ENCODE peak calls at places on chromosomes 3 and 15, in ten cellular contexts. One of them, this sample, is unnamed.

GRCh38 chr3:185335799-185336198 is 27.1 kb upstream of the MAP3K13 start:
- DNase-seq in activated naive CD4-positive, alpha-beta T cell treated with Interleukin-2 at 50 U/mL for 16 hours: no peak
- DNase-seq in activated T-cell treated with anti-CD3 and anti-CD28 coated beads, Interleukin-2, amount 50 U/mL, for 4 hours: no peak
- DNase-seq in fibroblast of lung: no peak
- DNase-seq in memory B cell: no peak
- DNase-seq in fibroblast of pulmonary artery: peak
- DNase-seq in left colon: no peak
- DNase-seq in choroid plexus epithelial cell: peak
- DNase-seq in HEK293T: no peak
- DNase-seq in T-cell: no peak
- DNase-seq in this sample: no peak

GRCh38 chr3:66371432-66371831 is 129.4 kb downstream of the LRIG1 start:
- DNase-seq in activated naive CD4-positive, alpha-beta T cell treated with Interleukin-2 at 50 U/mL for 16 hours: no peak
- DNase-seq in activated T-cell treated with anti-CD3 and anti-CD28 coated beads, Interleukin-2, amount 50 U/mL, for 4 hours: no peak
- DNase-seq in fibroblast of lung: no peak
- DNase-seq in memory B cell: no peak
- DNase-seq in fibroblast of pulmonary artery: no peak
- DNase-seq in left colon: no peak
- DNase-seq in choroid plexus epithelial cell: no peak
- DNase-seq in HEK293T: no peak
- DNase-seq in T-cell: no peak
- DNase-seq in this sample: no peak

GRCh38 chr3:2098398-2099027 is at the start of gene CNTN4:
- DNase-seq in activated naive CD4-positive, alpha-beta T cell treated with Interleukin-2 at 50 U/mL for 16 hours: no peak
- DNase-seq in activated T-cell treated with anti-CD3 and anti-CD28 coated beads, Interleukin-2, amount 50 U/mL, for 4 hours: no peak
- DNase-seq in fibroblast of lung: no peak
- DNase-seq in memory B cell: no peak
- DNase-seq in fibroblast of pulmonary artery: no peak
- DNase-seq in left colon: peak
- DNase-seq in choroid plexus epithelial cell: peak
- DNase-seq in HEK293T: peak
- DNase-seq in T-cell: no peak
- DNase-seq in this sample: no peak

GRCh38 chr3:128429275-128429674 is 37.4 kb downstream of the DNAJB8 start:
- DNase-seq in activated naive CD4-positive, alpha-beta T cell treated with Interleukin-2 at 50 U/mL for 16 hours: no peak
- DNase-seq in activated T-cell treated with anti-CD3 and anti-CD28 coated beads, Interleukin-2, amount 50 U/mL, for 4 hours: no peak
- DNase-seq in fibroblast of lung: no peak
- DNase-seq in memory B cell: no peak
- DNase-seq in fibroblast of pulmonary artery: no peak
- DNase-seq in left colon: no peak
- DNase-seq in choroid plexus epithelial cell: no peak
- DNase-seq in HEK293T: no peak
- DNase-seq in T-cell: no peak
- DNase-seq in this sample: no peak

GRCh38 chr15:73389539-73389938 is 20.8 kb upstream of the HCN4 start:
- DNase-seq in activated naive CD4-positive, alpha-beta T cell treated with Interleukin-2 at 50 U/mL for 16 hours: no peak
- DNase-seq in activated T-cell treated with anti-CD3 and anti-CD28 coated beads, Interleukin-2, amount 50 U/mL, for 4 hours: no peak
- DNase-seq in fibroblast of lung: no peak
- DNase-seq in memory B cell: no peak
- DNase-seq in fibroblast of pulmonary artery: no peak
- DNase-seq in left colon: no peak
- DNase-seq in choroid plexus epithelial cell: no peak
- DNase-seq in HEK293T: no peak
- DNase-seq in T-cell: no peak
- DNase-seq in this sample: no peak

GRCh38 chr3:50418845-50419244 is 59.5 kb upstream of the TMEM115 start:
- DNase-seq in activated naive CD4-positive, alpha-beta T cell treated with Interleukin-2 at 50 U/mL for 16 hours: no peak
- DNase-seq in activated T-cell treated with anti-CD3 and anti-CD28 coated beads, Interleukin-2, amount 50 U/mL, for 4 hours: no peak
- DNase-seq in fibroblast of lung: peak
- DNase-seq in memory B cell: no peak
- DNase-seq in fibroblast of pulmonary artery: peak
- DNase-seq in left colon: no peak
- DNase-seq in choroid plexus epithelial cell: peak
- DNase-seq in HEK293T: no peak
- DNase-seq in T-cell: no peak
- DNase-seq in this sample: no peak

GRCh38 chr3:130263708-130264107 is 81.8 kb upstream of the COL6A5 start:
- DNase-seq in activated naive CD4-positive, alpha-beta T cell treated with Interleukin-2 at 50 U/mL for 16 hours: no peak
- DNase-seq in activated T-cell treated with anti-CD3 and anti-CD28 coated beads, Interleukin-2, amount 50 U/mL, for 4 hours: no peak
- DNase-seq in fibroblast of lung: no peak
- DNase-seq in memory B cell: no peak
- DNase-seq in fibroblast of pulmonary artery: no peak
- DNase-seq in left colon: no peak
- DNase-seq in choroid plexus epithelial cell: no peak
- DNase-seq in HEK293T: no peak
- DNase-seq in T-cell: no peak
- DNase-seq in this sample: no peak

GRCh38 chr15:87033056-87033455 is 953.4 kb downstream of the AGBL1 start:
- DNase-seq in activated naive CD4-positive, alpha-beta T cell treated with Interleukin-2 at 50 U/mL for 16 hours: no peak
- DNase-seq in activated T-cell treated with anti-CD3 and anti-CD28 coated beads, Interleukin-2, amount 50 U/mL, for 4 hours: no peak
- DNase-seq in fibroblast of lung: no peak
- DNase-seq in memory B cell: no peak
- DNase-seq in fibroblast of pulmonary artery: peak
- DNase-seq in left colon: no peak
- DNase-seq in choroid plexus epithelial cell: peak
- DNase-seq in HEK293T: no peak
- DNase-seq in T-cell: no peak
- DNase-seq in this sample: peak

GRCh38 chr3:98806583-98806982 is 43.4 kb downstream of the ST3GAL6 start:
- DNase-seq in activated naive CD4-positive, alpha-beta T cell treated with Interleukin-2 at 50 U/mL for 16 hours: no peak
- DNase-seq in activated T-cell treated with anti-CD3 and anti-CD28 coated beads, Interleukin-2, amount 50 U/mL, for 4 hours: no peak
- DNase-seq in fibroblast of lung: no peak
- DNase-seq in memory B cell: no peak
- DNase-seq in fibroblast of pulmonary artery: peak
- DNase-seq in left colon: no peak
- DNase-seq in choroid plexus epithelial cell: no peak
- DNase-seq in HEK293T: no peak
- DNase-seq in T-cell: no peak
- DNase-seq in this sample: no peak

GRCh38 chr15:88487176-88487795 is 19.8 kb downstream of the MRPS11 start:
- DNase-seq in activated naive CD4-positive, alpha-beta T cell treated with Interleukin-2 at 50 U/mL for 16 hours: no peak
- DNase-seq in activated T-cell treated with anti-CD3 and anti-CD28 coated beads, Interleukin-2, amount 50 U/mL, for 4 hours: no peak
- DNase-seq in fibroblast of lung: no peak
- DNase-seq in memory B cell: no peak
- DNase-seq in fibroblast of pulmonary artery: no peak
- DNase-seq in left colon: no peak
- DNase-seq in choroid plexus epithelial cell: no peak
- DNase-seq in HEK293T: no peak
- DNase-seq in T-cell: no peak
- DNase-seq in this sample: no peak

GRCh38 chr3:190326930-190327329 is 4.7 kb upstream of the CLDN1 start:
- DNase-seq in activated naive CD4-positive, alpha-beta T cell treated with Interleukin-2 at 50 U/mL for 16 hours: no peak
- DNase-seq in activated T-cell treated with anti-CD3 and anti-CD28 coated beads, Interleukin-2, amount 50 U/mL, for 4 hours: no peak
- DNase-seq in fibroblast of lung: peak
- DNase-seq in memory B cell: no peak
- DNase-seq in fibroblast of pulmonary artery: peak
- DNase-seq in left colon: no peak
- DNase-seq in choroid plexus epithelial cell: no peak
- DNase-seq in HEK293T: no peak
- DNase-seq in T-cell: no peak
- DNase-seq in this sample: no peak

GRCh38 chr15:66067687-66068086 is 185.9 kb downstream of the MEGF11 start:
- DNase-seq in activated naive CD4-positive, alpha-beta T cell treated with Interleukin-2 at 50 U/mL for 16 hours: no peak
- DNase-seq in activated T-cell treated with anti-CD3 and anti-CD28 coated beads, Interleukin-2, amount 50 U/mL, for 4 hours: no peak
- DNase-seq in fibroblast of lung: no peak
- DNase-seq in memory B cell: no peak
- DNase-seq in fibroblast of pulmonary artery: no peak
- DNase-seq in left colon: no peak
- DNase-seq in choroid plexus epithelial cell: no peak
- DNase-seq in HEK293T: no peak
- DNase-seq in T-cell: no peak
- DNase-seq in this sample: no peak

GRCh38 chr3:127067116-127067910 is 84.4 kb downstream of the PLXNA1 start:
- DNase-seq in activated naive CD4-positive, alpha-beta T cell treated with Interleukin-2 at 50 U/mL for 16 hours: no peak
- DNase-seq in activated T-cell treated with anti-CD3 and anti-CD28 coated beads, Interleukin-2, amount 50 U/mL, for 4 hours: no peak
- DNase-seq in fibroblast of lung: no peak
- DNase-seq in memory B cell: no peak
- DNase-seq in fibroblast of pulmonary artery: no peak
- DNase-seq in left colon: no peak
- DNase-seq in choroid plexus epithelial cell: no peak
- DNase-seq in HEK293T: no peak
- DNase-seq in T-cell: no peak
- DNase-seq in this sample: no peak

GRCh38 chr3:122890077-122890484 is 95.2 kb downstream of the SLC49A4 start:
- DNase-seq in activated naive CD4-positive, alpha-beta T cell treated with Interleukin-2 at 50 U/mL for 16 hours: no peak
- DNase-seq in activated T-cell treated with anti-CD3 and anti-CD28 coated beads, Interleukin-2, amount 50 U/mL, for 4 hours: no peak
- DNase-seq in fibroblast of lung: peak
- DNase-seq in memory B cell: no peak
- DNase-seq in fibroblast of pulmonary artery: peak
- DNase-seq in left colon: peak
- DNase-seq in choroid plexus epithelial cell: peak
- DNase-seq in HEK293T: no peak
- DNase-seq in T-cell: no peak
- DNase-seq in this sample: no peak

GRCh38 chr3:156749244-156749643 is 74.9 kb downstream of the TIPARP start:
- DNase-seq in activated naive CD4-positive, alpha-beta T cell treated with Interleukin-2 at 50 U/mL for 16 hours: no peak
- DNase-seq in activated T-cell treated with anti-CD3 and anti-CD28 coated beads, Interleukin-2, amount 50 U/mL, for 4 hours: no peak
- DNase-seq in fibroblast of lung: peak
- DNase-seq in memory B cell: no peak
- DNase-seq in fibroblast of pulmonary artery: no peak
- DNase-seq in left colon: no peak
- DNase-seq in choroid plexus epithelial cell: peak
- DNase-seq in HEK293T: no peak
- DNase-seq in T-cell: no peak
- DNase-seq in this sample: peak

GRCh38 chr3:15488002-15488401 is 33.5 kb downstream of the COLQ start:
- DNase-seq in activated naive CD4-positive, alpha-beta T cell treated with Interleukin-2 at 50 U/mL for 16 hours: no peak
- DNase-seq in activated T-cell treated with anti-CD3 and anti-CD28 coated beads, Interleukin-2, amount 50 U/mL, for 4 hours: no peak
- DNase-seq in fibroblast of lung: no peak
- DNase-seq in memory B cell: no peak
- DNase-seq in fibroblast of pulmonary artery: no peak
- DNase-seq in left colon: no peak
- DNase-seq in choroid plexus epithelial cell: no peak
- DNase-seq in HEK293T: no peak
- DNase-seq in T-cell: no peak
- DNase-seq in this sample: no peak

GRCh38 chr15:46848704-46849103 is 868.6 kb upstream of the SEMA6D start:
- DNase-seq in activated naive CD4-positive, alpha-beta T cell treated with Interleukin-2 at 50 U/mL for 16 hours: no peak
- DNase-seq in activated T-cell treated with anti-CD3 and anti-CD28 coated beads, Interleukin-2, amount 50 U/mL, for 4 hours: no peak
- DNase-seq in fibroblast of lung: peak
- DNase-seq in memory B cell: no peak
- DNase-seq in fibroblast of pulmonary artery: peak
- DNase-seq in left colon: no peak
- DNase-seq in choroid plexus epithelial cell: no peak
- DNase-seq in HEK293T: no peak
- DNase-seq in T-cell: no peak
- DNase-seq in this sample: no peak

GRCh38 chr15:100902436-100903190 is 16.5 kb upstream of the LRRK1 start:
- DNase-seq in activated naive CD4-positive, alpha-beta T cell treated with Interleukin-2 at 50 U/mL for 16 hours: no peak
- DNase-seq in activated T-cell treated with anti-CD3 and anti-CD28 coated beads, Interleukin-2, amount 50 U/mL, for 4 hours: no peak
- DNase-seq in fibroblast of lung: peak
- DNase-seq in memory B cell: no peak
- DNase-seq in fibroblast of pulmonary artery: peak
- DNase-seq in left colon: peak
- DNase-seq in choroid plexus epithelial cell: peak
- DNase-seq in HEK293T: no peak
- DNase-seq in T-cell: no peak
- DNase-seq in this sample: peak

GRCh38 chr15:48859426-48859825 is 18.5 kb upstream of the EID1 start:
- DNase-seq in activated naive CD4-positive, alpha-beta T cell treated with Interleukin-2 at 50 U/mL for 16 hours: no peak
- DNase-seq in activated T-cell treated with anti-CD3 and anti-CD28 coated beads, Interleukin-2, amount 50 U/mL, for 4 hours: no peak
- DNase-seq in fibroblast of lung: no peak
- DNase-seq in memory B cell: no peak
- DNase-seq in fibroblast of pulmonary artery: no peak
- DNase-seq in left colon: no peak
- DNase-seq in choroid plexus epithelial cell: no peak
- DNase-seq in HEK293T: no peak
- DNase-seq in T-cell: no peak
- DNase-seq in this sample: no peak

GRCh38 chr3:149816986-149817385 is 4.0 kb downstream of the RNF13 start:
- DNase-seq in activated naive CD4-positive, alpha-beta T cell treated with Interleukin-2 at 50 U/mL for 16 hours: no peak
- DNase-seq in activated T-cell treated with anti-CD3 and anti-CD28 coated beads, Interleukin-2, amount 50 U/mL, for 4 hours: no peak
- DNase-seq in fibroblast of lung: peak
- DNase-seq in memory B cell: no peak
- DNase-seq in fibroblast of pulmonary artery: peak
- DNase-seq in left colon: no peak
- DNase-seq in choroid plexus epithelial cell: peak
- DNase-seq in HEK293T: no peak
- DNase-seq in T-cell: no peak
- DNase-seq in this sample: no peak

GRCh38 chr3:24678021-24678420 is 183.4 kb upstream of the THRB start:
- DNase-seq in activated naive CD4-positive, alpha-beta T cell treated with Interleukin-2 at 50 U/mL for 16 hours: no peak
- DNase-seq in activated T-cell treated with anti-CD3 and anti-CD28 coated beads, Interleukin-2, amount 50 U/mL, for 4 hours: no peak
- DNase-seq in fibroblast of lung: no peak
- DNase-seq in memory B cell: no peak
- DNase-seq in fibroblast of pulmonary artery: no peak
- DNase-seq in left colon: no peak
- DNase-seq in choroid plexus epithelial cell: no peak
- DNase-seq in HEK293T: no peak
- DNase-seq in T-cell: no peak
- DNase-seq in this sample: no peak

GRCh38 chr3:115239717-115240116 is 92.6 kb upstream of the ZBTB20 start:
- DNase-seq in activated naive CD4-positive, alpha-beta T cell treated with Interleukin-2 at 50 U/mL for 16 hours: no peak
- DNase-seq in activated T-cell treated with anti-CD3 and anti-CD28 coated beads, Interleukin-2, amount 50 U/mL, for 4 hours: no peak
- DNase-seq in fibroblast of lung: peak
- DNase-seq in memory B cell: no peak
- DNase-seq in fibroblast of pulmonary artery: peak
- DNase-seq in left colon: no peak
- DNase-seq in choroid plexus epithelial cell: peak
- DNase-seq in HEK293T: peak
- DNase-seq in T-cell: no peak
- DNase-seq in this sample: peak

GRCh38 chr3:196634224-196634623 is 5.3 kb upstream of the NRROS start:
- DNase-seq in activated naive CD4-positive, alpha-beta T cell treated with Interleukin-2 at 50 U/mL for 16 hours: no peak
- DNase-seq in activated T-cell treated with anti-CD3 and anti-CD28 coated beads, Interleukin-2, amount 50 U/mL, for 4 hours: no peak
- DNase-seq in fibroblast of lung: no peak
- DNase-seq in memory B cell: peak
- DNase-seq in fibroblast of pulmonary artery: no peak
- DNase-seq in left colon: peak
- DNase-seq in choroid plexus epithelial cell: no peak
- DNase-seq in HEK293T: no peak
- DNase-seq in T-cell: no peak
- DNase-seq in this sample: no peak

GRCh38 chr15:58043192-58043903 is 22.2 kb downstream of the ALDH1A2 start:
- DNase-seq in activated naive CD4-positive, alpha-beta T cell treated with Interleukin-2 at 50 U/mL for 16 hours: peak
- DNase-seq in activated T-cell treated with anti-CD3 and anti-CD28 coated beads, Interleukin-2, amount 50 U/mL, for 4 hours: peak
- DNase-seq in fibroblast of lung: peak
- DNase-seq in memory B cell: no peak
- DNase-seq in fibroblast of pulmonary artery: peak
- DNase-seq in left colon: peak
- DNase-seq in choroid plexus epithelial cell: peak
- DNase-seq in HEK293T: no peak
- DNase-seq in T-cell: peak
- DNase-seq in this sample: peak

GRCh38 chr15:57419335-57419734 is 43.0 kb downstream of the CGNL1 start:
- DNase-seq in activated naive CD4-positive, alpha-beta T cell treated with Interleukin-2 at 50 U/mL for 16 hours: no peak
- DNase-seq in activated T-cell treated with anti-CD3 and anti-CD28 coated beads, Interleukin-2, amount 50 U/mL, for 4 hours: no peak
- DNase-seq in fibroblast of lung: no peak
- DNase-seq in memory B cell: no peak
- DNase-seq in fibroblast of pulmonary artery: no peak
- DNase-seq in left colon: no peak
- DNase-seq in choroid plexus epithelial cell: no peak
- DNase-seq in HEK293T: no peak
- DNase-seq in T-cell: no peak
- DNase-seq in this sample: no peak

GRCh38 chr3:69320867-69321266 is 65.0 kb downstream of the FRMD4B start:
- DNase-seq in activated naive CD4-positive, alpha-beta T cell treated with Interleukin-2 at 50 U/mL for 16 hours: no peak
- DNase-seq in activated T-cell treated with anti-CD3 and anti-CD28 coated beads, Interleukin-2, amount 50 U/mL, for 4 hours: no peak
- DNase-seq in fibroblast of lung: peak
- DNase-seq in memory B cell: no peak
- DNase-seq in fibroblast of pulmonary artery: peak
- DNase-seq in left colon: peak
- DNase-seq in choroid plexus epithelial cell: no peak
- DNase-seq in HEK293T: no peak
- DNase-seq in T-cell: no peak
- DNase-seq in this sample: no peak

GRCh38 chr3:14598143-14598569 is 53.4 kb upstream of the CCDC174 start:
- DNase-seq in activated naive CD4-positive, alpha-beta T cell treated with Interleukin-2 at 50 U/mL for 16 hours: peak
- DNase-seq in activated T-cell treated with anti-CD3 and anti-CD28 coated beads, Interleukin-2, amount 50 U/mL, for 4 hours: no peak
- DNase-seq in fibroblast of lung: peak
- DNase-seq in memory B cell: no peak
- DNase-seq in fibroblast of pulmonary artery: peak
- DNase-seq in left colon: peak
- DNase-seq in choroid plexus epithelial cell: peak
- DNase-seq in HEK293T: peak
- DNase-seq in T-cell: peak
- DNase-seq in this sample: no peak

GRCh38 chr3:24688446-24689148 is 193.9 kb upstream of the THRB start:
- DNase-seq in activated naive CD4-positive, alpha-beta T cell treated with Interleukin-2 at 50 U/mL for 16 hours: no peak
- DNase-seq in activated T-cell treated with anti-CD3 and anti-CD28 coated beads, Interleukin-2, amount 50 U/mL, for 4 hours: no peak
- DNase-seq in fibroblast of lung: no peak
- DNase-seq in memory B cell: no peak
- DNase-seq in fibroblast of pulmonary artery: no peak
- DNase-seq in left colon: no peak
- DNase-seq in choroid plexus epithelial cell: peak
- DNase-seq in HEK293T: no peak
- DNase-seq in T-cell: no peak
- DNase-seq in this sample: no peak

This sample was measured in SHP77 treated with DMSO at 0.1 percent for 48 hours.